ENCODE peak calls at places on chromosomes 13 and 19, in nine cellular contexts. M is tibial artery, U is HCT116, G is astrocyte, D is cardiac muscle cell, A is psoas muscle, Z is tibial nerve, I is keratinocyte, E is fibroblast of lung. J is an unnamed sample. For H3K27me3, the result is how much of the 10 kb centered on the place peaks cover.

GRCh38 chr19:47310819-47311218 is 1.2 kb downstream of the C5AR1 start:
- DNase-seq in M (peak), U (no peak), G (no peak), D (peak), A (no peak), Z (no peak), I (no peak), E (peak), J (no peak)

GRCh38 chr19:2333027-2333806 is 4.7 kb downstream of the SPPL2B start:
- DNase-seq in M (no peak), U (no peak), G (no peak), D (no peak), A (no peak), Z (no peak), I (no peak), E (no peak), J (no peak)

GRCh38 chr13:106566682-106567420 is 1.1 kb downstream of the ARGLU1 start:
- DNase-seq in M (peak), U (no peak), G (peak), D (peak), A (peak), Z (peak), I (no peak), E (peak), J (no peak)

GRCh38 chr13:67341406-67341805 is 111.3 kb upstream of the PCDH9 start:
- DNase-seq in M (no peak), U (no peak), G (no peak), D (no peak), A (no peak), Z (no peak), I (no peak), E (no peak), J (no peak)

GRCh38 chr13:100197591-100198365 is 108.9 kb downstream of the PCCA start:
- DNase-seq in M (no peak), U (no peak), G (no peak), D (no peak), A (no peak), Z (no peak), I (no peak), E (no peak), J (no peak)

GRCh38 chr19:16447015-16447384 is 24.8 kb downstream of the EPS15L1 start:
- DNase-seq in M (peak), U (no peak), G (peak), D (peak), A (peak), Z (peak), I (no peak), E (peak), J (peak)

GRCh38 chr19:10677796-10678195 is 23.4 kb upstream of the QTRT1 start:
- DNase-seq in M (no peak), U (no peak), G (no peak), D (no peak), A (no peak), Z (no peak), I (no peak), E (no peak), J (no peak)

GRCh38 chr19:33063356-33064116 is 1.2 kb downstream of the RHPN2 start:
- DNase-seq in M (no peak), U (no peak), G (no peak), D (peak), A (no peak), Z (no peak), I (no peak), E (peak), J (no peak)

GRCh38 chr13:30792257-30793000 is 57.1 kb downstream of the ALOX5AP start:
- DNase-seq in M (peak), U (peak), G (peak), D (peak), A (peak), Z (peak), I (peak), E (peak), J (peak)

GRCh38 chr19:8609210-8610040 is 1.1 kb downstream of the ADAMTS10 start:
- DNase-seq in M (peak), U (peak), G (peak), D (peak), A (peak), Z (no peak), I (no peak), E (peak), J (no peak)

GRCh38 chr13:50636007-50636704 is 207.3 kb downstream of the DLEU7 start:
- DNase-seq in M (no peak), U (no peak), G (no peak), D (peak), A (no peak), Z (no peak), I (no peak), E (no peak), J (no peak)

GRCh38 chr19:1223018-1223855 is 14.6 kb downstream of the CBARP start:
- DNase-seq in M (no peak), U (no peak), G (no peak), D (peak), A (no peak), Z (no peak), I (no peak), E (no peak), J (no peak)

GRCh38 chr13:79589605-79590511 is 108.9 kb downstream of the NDFIP2 start:
- DNase-seq in M (no peak), U (no peak), G (no peak), D (peak), A (no peak), Z (no peak), I (no peak), E (no peak), J (no peak)

GRCh38 chr19:4877753-4878490 is 10.5 kb upstream of the PLIN3 start:
- DNase-seq in M (peak), U (no peak), G (no peak), D (no peak), A (peak), Z (no peak), I (no peak), E (no peak), J (no peak)

GRCh38 chr13:113769881-113770280 is 10.9 kb downstream of the TMEM255B start:
- DNase-seq in M (no peak), U (no peak), G (no peak), D (no peak), A (no peak), Z (no peak), I (no peak), E (no peak), J (no peak)

GRCh38 chr19:50777830-50778303 is 7.6 kb downstream of the GPR32 start:
- DNase-seq in M (no peak), U (no peak), G (no peak), D (peak), A (no peak), Z (no peak), I (no peak), E (no peak), J (no peak)

GRCh38 chr19:29098863-29099481 is 114.0 kb downstream of the UQCRFS1 start:
- DNase-seq in M (peak), U (no peak), G (no peak), D (peak), A (peak), Z (peak), I (no peak), E (peak), J (peak)

GRCh38 chr19:51372649-51373504 is at the start of gene NKG7:
- DNase-seq in M (no peak), U (no peak), G (no peak), D (no peak), A (no peak), Z (no peak), I (no peak), E (no peak), J (no peak)

GRCh38 chr13:109818136-109818535 is 31.8 kb upstream of the IRS2 start:
- DNase-seq in M (no peak), U (no peak), G (no peak), D (no peak), A (no peak), Z (no peak), I (no peak), E (no peak), J (no peak)

GRCh38 chr19:53103903-53104203 is 631 bp upstream of the ZNF160 start:
- DNase-seq in M (no peak), U (no peak), G (no peak), D (no peak), A (no peak), Z (no peak), I (no peak), E (no peak), J (no peak)

GRCh38 chr19:53102701-53103140 is 501 bp downstream of the ZNF160 start:
- DNase-seq in M (no peak), U (no peak), G (peak), D (peak), A (peak), Z (no peak), I (no peak), E (peak), J (no peak)

GRCh38 chr19:53103141-53103902 is at the start of gene ZNF160:
- DNase-seq in M (peak), U (peak), G (peak), D (peak), A (peak), Z (peak), I (peak), E (peak), J (peak)

GRCh38 chr19:53102186-53102585 is 1.0 kb downstream of the ZNF160 start:
- DNase-seq in M (no peak), U (no peak), G (no peak), D (peak), A (no peak), Z (no peak), I (no peak), E (no peak), J (no peak)

DNA sequence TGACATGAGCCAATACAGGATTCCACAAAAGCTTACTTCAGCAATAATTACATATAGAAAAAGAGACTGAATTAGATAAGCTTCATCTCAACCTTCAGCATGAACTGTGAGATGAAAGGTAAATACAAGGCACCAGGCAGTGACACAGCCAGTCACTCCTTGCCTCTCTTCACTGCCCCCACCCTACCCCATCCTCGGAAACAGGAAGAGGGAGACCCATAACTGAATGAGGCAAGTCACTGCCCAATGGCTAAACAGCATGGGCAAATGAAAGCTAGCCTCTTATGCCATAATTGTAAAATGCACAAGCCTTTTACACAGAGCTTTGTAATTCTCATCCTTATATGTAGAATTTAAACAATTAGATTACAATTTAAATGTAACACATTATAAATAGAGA is 1.7 kb downstream of the ZNF160 start:
- DNase-seq in M (no peak), U (no peak), G (no peak), D (peak), A (no peak), Z (no peak), I (no peak), E (no peak), J (no peak)
- H3K4me3 ChIP-seq in M (peak), U (no peak), G (no peak), D (peak), A (peak), Z (no peak), I (peak), E (peak), J (no peak)

DNA sequence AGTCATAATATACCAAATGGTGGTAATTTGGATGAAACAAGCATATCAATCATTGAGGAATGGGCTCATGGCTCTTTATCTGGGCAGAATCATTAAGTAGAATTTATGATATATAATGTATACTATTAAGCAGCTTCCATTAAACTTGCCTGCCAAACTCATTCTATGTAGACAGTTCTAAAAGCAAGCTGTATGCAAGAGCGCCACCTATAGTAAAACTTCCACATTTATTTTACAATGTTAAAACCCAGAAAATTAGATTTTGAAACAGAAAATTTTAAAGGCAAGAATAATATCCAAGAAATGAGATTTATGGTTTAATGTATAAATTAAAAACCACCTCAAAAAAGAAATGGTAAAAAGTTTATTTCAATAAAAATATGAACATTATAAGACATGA is 161.5 kb downstream of the MZT1 start:
- DNase-seq in M (no peak), U (peak), G (peak), D (peak), A (no peak), Z (no peak), I (no peak), E (peak), J (no peak)
- TF ChIP-seq CTCF in M (no peak), U (peak), G (peak), D (peak), A (peak), Z (peak), I (peak), E (peak), J (peak)

GRCh38 chr19:12982648-12983047 is 12.6 kb upstream of the NFIX start:
- DNase-seq in M (no peak), U (no peak), G (no peak), D (no peak), A (no peak), Z (no peak), I (no peak), E (no peak), J (no peak)
- H3K27me3 ChIP-seq in M (under half), U (under half), G (under half), D (half or more), A (under half), Z (under half), I (under half), E (under half), J (under half)

GRCh38 chr19:40714519-40715299 is 2.0 kb downstream of the COQ8B start:
- DNase-seq in M (peak), U (no peak), G (peak), D (peak), A (peak), Z (peak), I (peak), E (peak), J (no peak)
- H3K4me3 ChIP-seq in M (peak), U (peak), G (peak), D (peak), A (peak), Z (peak), I (peak), E (peak), J (peak)

GRCh38 chr13:29540799-29541198 is 54.7 kb downstream of the SLC7A1 start:
- DNase-seq in M (no peak), U (no peak), G (no peak), D (no peak), A (no peak), Z (no peak), I (no peak), E (no peak), J (no peak)

GRCh38 chr13:29545988-29546387 is 49.5 kb downstream of the SLC7A1 start:
- DNase-seq in M (no peak), U (no peak), G (no peak), D (no peak), A (no peak), Z (no peak), I (no peak), E (no peak), J (no peak)

GRCh38 chr13:29541400-29541799 is 54.1 kb downstream of the SLC7A1 start:
- DNase-seq in M (no peak), U (no peak), G (no peak), D (no peak), A (no peak), Z (no peak), I (no peak), E (no peak), J (no peak)

GRCh38 chr13:29546662-29547061 is 48.8 kb downstream of the SLC7A1 start:
- DNase-seq in M (no peak), U (no peak), G (no peak), D (no peak), A (no peak), Z (no peak), I (no peak), E (no peak), J (no peak)

GRCh38 chr13:29543230-29544215 is 52.0 kb downstream of the SLC7A1 start:
- DNase-seq in M (no peak), U (no peak), G (peak), D (peak), A (no peak), Z (no peak), I (no peak), E (peak), J (peak)
- TF ChIP-seq CTCF in M (no peak), U (no peak), G (peak), D (no peak), A (no peak), Z (no peak), I (no peak), E (no peak), J (peak)

GRCh38 chr19:43311706-43312105 is 41.8 kb upstream of the CD177 start:
- DNase-seq in M (no peak), U (no peak), G (no peak), D (no peak), A (no peak), Z (no peak), I (no peak), E (no peak), J (no peak)
- H3K27me3 ChIP-seq in M (under half), U (under half), G (under half), D (under half), A (under half), Z (under half), I (under half), E (under half), J (under half)

DNA sequence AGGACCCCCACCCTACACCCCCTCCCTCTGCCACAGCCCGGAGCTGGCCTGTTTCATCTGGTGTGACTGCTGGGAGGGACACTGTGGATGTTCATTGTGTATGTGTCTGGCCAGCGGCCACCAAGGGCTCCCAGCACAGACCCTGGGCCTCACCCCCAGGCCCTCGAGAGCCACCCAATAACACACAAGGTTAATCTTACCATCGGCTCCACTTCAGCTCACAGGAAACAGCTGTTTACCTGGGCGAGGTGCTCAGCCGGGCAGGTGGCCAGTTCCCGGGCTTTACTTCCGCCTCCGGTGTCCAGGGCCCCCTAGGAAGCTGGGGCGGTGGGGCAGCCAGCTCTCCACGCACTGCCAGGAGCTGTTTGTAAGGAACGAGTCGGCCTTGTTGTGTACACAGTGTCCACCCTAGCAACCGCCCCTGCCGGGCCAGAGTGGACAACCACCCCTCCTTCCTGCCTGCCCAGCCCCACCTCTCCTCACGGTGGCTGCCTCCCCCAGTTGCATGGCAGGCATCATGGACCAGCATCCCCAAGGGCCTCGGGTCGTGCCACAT is 49.5 kb downstream of the COMP start:
- DNase-seq in M (no peak), U (no peak), G (no peak), D (no peak), A (no peak), Z (no peak), I (no peak), E (no peak), J (no peak)
- H3K4me3 ChIP-seq in M (no peak), U (no peak), G (no peak), D (no peak), A (no peak), Z (no peak), I (no peak), E (no peak), J (no peak)

GRCh38 chr13:62019858-62020257 is 604.2 kb upstream of the PCDH20 start:
- DNase-seq in M (no peak), U (no peak), G (no peak), D (no peak), A (no peak), Z (no peak), I (no peak), E (no peak), J (no peak)

DNA sequence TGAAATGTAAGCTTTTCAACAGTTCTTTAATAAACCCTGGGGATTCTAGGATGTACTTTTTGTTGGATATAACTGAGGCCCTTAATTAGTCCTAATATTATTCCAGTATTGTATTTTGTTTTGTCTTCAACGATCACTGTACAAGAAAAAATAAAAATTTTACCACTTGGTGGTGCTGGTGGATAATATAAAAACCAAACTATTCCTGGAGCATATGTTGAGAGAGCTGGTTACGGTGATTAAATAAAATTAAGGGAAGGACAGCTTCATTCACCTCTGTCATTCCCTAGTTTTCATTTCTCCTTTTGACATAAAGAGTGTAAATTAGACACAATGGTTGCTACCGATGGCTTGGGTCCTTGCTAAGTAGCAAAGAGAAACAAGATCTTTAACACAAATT is 598.6 kb upstream of the PCDH20 start:
- DNase-seq in M (no peak), U (peak), G (no peak), D (peak), A (no peak), Z (no peak), I (no peak), E (peak), J (no peak)
- TF ChIP-seq CTCF in M (no peak), U (no peak), G (peak), D (no peak), A (peak), Z (no peak), I (no peak), E (no peak), J (no peak)